ENCODE peak calls at places on chromosomes 2 and 18, in six cellular contexts. One of them, this sample, is unnamed.

GRCh38 chr2:126756125-126756524 is 100.2 kb downstream of the GYPC start:
- ATAC-seq in GM12878: no peak
- ATAC-seq in K562: no peak
- ATAC-seq in upper lobe of left lung: no peak
- ATAC-seq in A549: no peak
- ATAC-seq in HepG2: no peak
- ATAC-seq in this sample: no peak

GRCh38 chr2:136858656-136859055 is 93.3 kb downstream of the THSD7B start:
- ATAC-seq in upper lobe of left lung: no peak
- ATAC-seq in K562: no peak
- ATAC-seq in GM12878: no peak
- ATAC-seq in A549: no peak
- ATAC-seq in HepG2: no peak
- ATAC-seq in this sample: no peak

GRCh38 chr2:202643012-202643858 is 8.5 kb downstream of the FAM117B start:
- ATAC-seq in A549: no peak
- ATAC-seq in GM12878: peak; percentile 40
- ATAC-seq in upper lobe of left lung: no peak
- ATAC-seq in K562: no peak
- ATAC-seq in HepG2: no peak
- ATAC-seq in this sample: no peak

GRCh38 chr2:132923787-132924186 is 253.8 kb upstream of the LYPD1 start:
- ATAC-seq in GM12878: no peak
- ATAC-seq in HepG2: no peak
- ATAC-seq in K562: no peak
- ATAC-seq in upper lobe of left lung: peak; percentile 43
- ATAC-seq in A549: no peak
- ATAC-seq in this sample: peak; percentile 25

GRCh38 chr18:44342946-44343345 is 337.7 kb upstream of the SETBP1 start:
- ATAC-seq in K562: no peak
- ATAC-seq in HepG2: no peak
- ATAC-seq in GM12878: no peak
- ATAC-seq in A549: no peak
- ATAC-seq in upper lobe of left lung: no peak
- ATAC-seq in this sample: no peak

GRCh38 chr18:13879492-13879891 is 35.8 kb downstream of the MC2R start:
- ATAC-seq in GM12878: no peak
- ATAC-seq in upper lobe of left lung: no peak
- ATAC-seq in A549: no peak
- ATAC-seq in HepG2: peak; percentile 79
- ATAC-seq in K562: no peak
- ATAC-seq in this sample: no peak

GRCh38 chr2:65357959-65358294 is 74.5 kb downstream of the SPRED2 start:
- ATAC-seq in GM12878: peak; percentile 86
- ATAC-seq in HepG2: no peak
- ATAC-seq in K562: no peak
- ATAC-seq in upper lobe of left lung: no peak
- ATAC-seq in A549: no peak
- ATAC-seq in this sample: no peak

GRCh38 chr2:217412721-217413120 is 552.9 kb upstream of the TNP1 start:
- ATAC-seq in HepG2: no peak
- ATAC-seq in GM12878: no peak
- ATAC-seq in K562: no peak
- ATAC-seq in upper lobe of left lung: peak; percentile 80
- ATAC-seq in A549: no peak
- ATAC-seq in this sample: peak; percentile 74

GRCh38 chr2:147525724-147526489 is 318.9 kb upstream of the ACVR2A start:
- ATAC-seq in GM12878: no peak
- ATAC-seq in upper lobe of left lung: peak; percentile 21
- ATAC-seq in HepG2: no peak
- ATAC-seq in K562: no peak
- ATAC-seq in A549: no peak
- ATAC-seq in this sample: no peak

DNA sequence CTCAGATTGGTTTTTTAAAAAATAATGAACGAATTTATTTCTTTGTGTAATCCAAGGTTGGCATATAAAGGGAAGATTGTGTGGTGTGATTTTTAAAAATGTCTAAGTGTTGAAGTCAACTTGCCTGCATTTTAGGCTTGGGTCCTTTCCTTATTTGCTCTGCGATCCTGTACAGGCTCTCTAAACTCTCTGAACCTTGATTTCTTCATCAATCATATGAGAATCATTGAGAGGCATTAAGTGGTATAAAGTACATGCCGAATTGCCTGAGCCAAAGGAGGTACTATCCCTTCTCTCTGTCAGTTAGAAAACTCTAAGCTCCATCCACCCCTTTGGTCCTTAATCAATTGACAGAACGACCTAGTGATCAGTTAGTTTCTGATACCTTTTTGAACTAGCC is 440.4 kb upstream of the MEX3C start:
- ATAC-seq in HepG2: no peak
- ATAC-seq in K562: no peak
- ATAC-seq in GM12878: no peak
- ATAC-seq in upper lobe of left lung: no peak
- ATAC-seq in A549: no peak
- ATAC-seq in this sample: no peak
- TF ChIP-seq EP300 in HepG2: no peak
- TF ChIP-seq EP300 in K562: no peak
- TF ChIP-seq EP300 in GM12878: no peak
- TF ChIP-seq EP300 in upper lobe of left lung: no peak
- TF ChIP-seq EP300 in A549: no peak
- TF ChIP-seq EP300 in this sample: no peak

DNA sequence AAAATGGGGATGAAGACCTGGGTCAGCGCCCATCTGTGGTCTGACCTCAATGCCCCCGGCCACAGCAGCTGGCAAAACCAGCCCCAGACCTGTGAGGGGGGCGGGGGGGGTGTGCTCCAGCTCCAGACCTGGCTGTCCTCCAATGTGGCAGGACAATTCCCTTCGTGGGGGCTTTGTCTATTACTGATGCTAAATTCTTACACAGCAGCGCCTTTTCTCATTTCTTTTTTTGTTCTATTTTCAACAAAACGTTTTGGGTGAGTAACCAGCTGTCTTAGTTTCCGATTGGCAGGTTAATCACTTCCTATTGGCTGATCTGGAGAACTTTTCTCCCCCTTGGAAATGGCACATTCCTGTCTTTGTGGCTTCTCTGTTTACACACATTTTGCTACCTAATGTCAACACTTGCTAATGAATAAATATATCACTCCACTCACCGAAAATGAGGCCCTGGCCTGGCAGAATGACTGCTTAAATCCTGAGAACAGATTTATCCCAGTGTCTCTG is 4.4 kb downstream of the SMAD7 start:
- ATAC-seq in HepG2: no peak
- ATAC-seq in K562: no peak
- ATAC-seq in upper lobe of left lung: no peak
- ATAC-seq in A549: no peak
- ATAC-seq in GM12878: no peak
- ATAC-seq in this sample: no peak
- TF ChIP-seq POLR2A in HepG2: no peak
- TF ChIP-seq POLR2A in K562: no peak
- TF ChIP-seq POLR2A in upper lobe of left lung: peak; percentile 7
- TF ChIP-seq POLR2A in A549: no peak
- TF ChIP-seq POLR2A in GM12878: no peak
- TF ChIP-seq POLR2A in this sample: no peak

GRCh38 chr2:17529771-17530170 is 10.7 kb upstream of the VSNL1 start:
- ATAC-seq in GM12878: no peak
- ATAC-seq in A549: no peak
- ATAC-seq in upper lobe of left lung: no peak
- ATAC-seq in HepG2: no peak
- ATAC-seq in K562: no peak
- ATAC-seq in this sample: no peak
- TF ChIP-seq CTCF in GM12878: no peak
- TF ChIP-seq CTCF in A549: no peak
- TF ChIP-seq CTCF in upper lobe of left lung: no peak
- TF ChIP-seq CTCF in HepG2: no peak
- TF ChIP-seq CTCF in K562: no peak
- TF ChIP-seq CTCF in this sample: no peak

GRCh38 chr2:47076586-47077441 is 78.3 kb downstream of the STPG4 start:
- ATAC-seq in K562: no peak
- ATAC-seq in A549: peak; percentile 87
- ATAC-seq in upper lobe of left lung: peak; percentile 57
- ATAC-seq in GM12878: no peak
- ATAC-seq in HepG2: peak; percentile 78
- ATAC-seq in this sample: peak; percentile 63
- TF ChIP-seq EP300 in K562: no peak
- TF ChIP-seq EP300 in A549: peak; percentile 97
- TF ChIP-seq EP300 in upper lobe of left lung: no peak
- TF ChIP-seq EP300 in GM12878: no peak
- TF ChIP-seq EP300 in HepG2: peak; percentile 94
- TF ChIP-seq EP300 in this sample: no peak

GRCh38 chr2:85132834-85133637 is at the start of gene TCF7L1:
- ATAC-seq in K562: peak; percentile 97
- ATAC-seq in GM12878: peak; percentile 85
- ATAC-seq in A549: peak; percentile 96
- ATAC-seq in upper lobe of left lung: peak; percentile 95
- ATAC-seq in HepG2: peak; percentile 91
- ATAC-seq in this sample: peak; percentile 92
- TF ChIP-seq POLR2A in K562: no peak
- TF ChIP-seq POLR2A in GM12878: no peak
- TF ChIP-seq POLR2A in A549: peak; percentile 70
- TF ChIP-seq POLR2A in upper lobe of left lung: peak; percentile 48
- TF ChIP-seq POLR2A in HepG2: no peak
- TF ChIP-seq POLR2A in this sample: no peak

GRCh38 chr2:77954931-77955330 is 432.8 kb upstream of the LRRTM4 start:
- ATAC-seq in K562: peak; percentile 42
- ATAC-seq in HepG2: no peak
- ATAC-seq in upper lobe of left lung: no peak
- ATAC-seq in A549: no peak
- ATAC-seq in GM12878: no peak
- ATAC-seq in this sample: no peak
- TF ChIP-seq CTCF in K562: peak; percentile 31
- TF ChIP-seq CTCF in HepG2: peak; percentile 60
- TF ChIP-seq CTCF in upper lobe of left lung: no peak
- TF ChIP-seq CTCF in A549: no peak
- TF ChIP-seq CTCF in GM12878: no peak
- TF ChIP-seq CTCF in this sample: no peak

This sample was measured in gastroesophageal sphincter.